ENCODE peak calls at places on chromosomes 5 and 9, in nine cellular contexts. One of them, this sample, is unnamed.

GRCh38 chr5:150227606-150228273 is 37.9 kb downstream of the SLC6A7 start:
- DNase-seq in sigmoid colon: no peak
- DNase-seq in ovary: no peak
- DNase-seq in tibial nerve: no peak
- DNase-seq in stomach: no peak
- DNase-seq in A549: no peak
- DNase-seq in K562: no peak
- DNase-seq in transverse colon: no peak
- DNase-seq in upper lobe of left lung: no peak
- DNase-seq in this sample: no peak

GRCh38 chr5:111996574-111996973 is 239.6 kb upstream of the NREP start:
- DNase-seq in stomach: no peak
- DNase-seq in transverse colon: no peak
- DNase-seq in upper lobe of left lung: no peak
- DNase-seq in ovary: no peak
- DNase-seq in sigmoid colon: no peak
- DNase-seq in A549: no peak
- DNase-seq in tibial nerve: no peak
- DNase-seq in K562: no peak
- DNase-seq in this sample: no peak

GRCh38 chr5:133819977-133820471 is 148.4 kb downstream of the C5orf15 start:
- DNase-seq in transverse colon: no peak
- DNase-seq in K562: no peak
- DNase-seq in stomach: no peak
- DNase-seq in tibial nerve: no peak
- DNase-seq in A549: no peak
- DNase-seq in ovary: no peak
- DNase-seq in sigmoid colon: no peak
- DNase-seq in upper lobe of left lung: peak; percentile 57
- DNase-seq in this sample: no peak

GRCh38 chr9:134689320-134690181 is 47.9 kb downstream of the COL5A1 start:
- DNase-seq in stomach: peak; percentile 56
- DNase-seq in ovary: peak; percentile 79
- DNase-seq in upper lobe of left lung: peak; percentile 86
- DNase-seq in A549: peak; percentile 82
- DNase-seq in tibial nerve: peak; percentile 69
- DNase-seq in sigmoid colon: peak; percentile 91
- DNase-seq in K562: peak; percentile 81
- DNase-seq in transverse colon: peak; percentile 68
- DNase-seq in this sample: peak; percentile 90

GRCh38 chr9:135155396-135155795 is 67.9 kb downstream of the OLFM1 start:
- DNase-seq in tibial nerve: no peak
- DNase-seq in ovary: no peak
- DNase-seq in A549: no peak
- DNase-seq in stomach: no peak
- DNase-seq in sigmoid colon: no peak
- DNase-seq in K562: no peak
- DNase-seq in upper lobe of left lung: no peak
- DNase-seq in transverse colon: no peak
- DNase-seq in this sample: no peak

GRCh38 chr9:20280330-20280729 is 342.0 kb downstream of the MLLT3 start:
- DNase-seq in stomach: no peak
- DNase-seq in transverse colon: no peak
- DNase-seq in tibial nerve: no peak
- DNase-seq in ovary: no peak
- DNase-seq in K562: no peak
- DNase-seq in A549: no peak
- DNase-seq in upper lobe of left lung: no peak
- DNase-seq in sigmoid colon: no peak
- DNase-seq in this sample: no peak

GRCh38 chr9:75855509-75855908 is 35.0 kb upstream of the PCSK5 start:
- DNase-seq in K562: no peak
- DNase-seq in upper lobe of left lung: no peak
- DNase-seq in A549: no peak
- DNase-seq in sigmoid colon: no peak
- DNase-seq in ovary: peak; percentile 35
- DNase-seq in stomach: no peak
- DNase-seq in tibial nerve: no peak
- DNase-seq in transverse colon: peak; percentile 18
- DNase-seq in this sample: no peak

GRCh38 chr9:87569008-87569908 is 71.6 kb downstream of the DAPK1 start:
- DNase-seq in tibial nerve: no peak
- DNase-seq in A549: no peak
- DNase-seq in upper lobe of left lung: no peak
- DNase-seq in K562: no peak
- DNase-seq in ovary: peak; percentile 51
- DNase-seq in transverse colon: no peak
- DNase-seq in stomach: no peak
- DNase-seq in sigmoid colon: no peak
- DNase-seq in this sample: no peak

GRCh38 chr9:129671519-129671918 is 6.1 kb downstream of the PRRX2 start:
- DNase-seq in tibial nerve: no peak
- DNase-seq in K562: peak; percentile 10
- DNase-seq in ovary: no peak
- DNase-seq in upper lobe of left lung: no peak
- DNase-seq in stomach: no peak
- DNase-seq in transverse colon: no peak
- DNase-seq in A549: no peak
- DNase-seq in sigmoid colon: no peak
- DNase-seq in this sample: no peak

GRCh38 chr5:75040973-75041372 is 11.4 kb downstream of the GCNT4 start:
- DNase-seq in K562: no peak
- DNase-seq in A549: no peak
- DNase-seq in sigmoid colon: no peak
- DNase-seq in upper lobe of left lung: no peak
- DNase-seq in stomach: no peak
- DNase-seq in transverse colon: no peak
- DNase-seq in tibial nerve: no peak
- DNase-seq in ovary: no peak
- DNase-seq in this sample: no peak

GRCh38 chr5:74542477-74542876 is 98.1 kb downstream of the ENC1 start:
- DNase-seq in ovary: no peak
- DNase-seq in A549: no peak
- DNase-seq in transverse colon: no peak
- DNase-seq in sigmoid colon: no peak
- DNase-seq in stomach: no peak
- DNase-seq in tibial nerve: no peak
- DNase-seq in K562: no peak
- DNase-seq in upper lobe of left lung: no peak
- DNase-seq in this sample: no peak

GRCh38 chr5:135606431-135606830 is 27.6 kb upstream of the CXCL14 start:
- DNase-seq in transverse colon: no peak
- DNase-seq in A549: no peak
- DNase-seq in sigmoid colon: no peak
- DNase-seq in ovary: no peak
- DNase-seq in tibial nerve: no peak
- DNase-seq in upper lobe of left lung: no peak
- DNase-seq in stomach: no peak
- DNase-seq in K562: no peak
- DNase-seq in this sample: no peak
- TF ChIP-seq EP300 in transverse colon: no peak
- TF ChIP-seq EP300 in A549: no peak
- TF ChIP-seq EP300 in sigmoid colon: no peak
- TF ChIP-seq EP300 in ovary: no peak
- TF ChIP-seq EP300 in tibial nerve: no peak
- TF ChIP-seq EP300 in upper lobe of left lung: no peak
- TF ChIP-seq EP300 in stomach: no peak
- TF ChIP-seq EP300 in K562: no peak
- TF ChIP-seq EP300 in this sample: no peak

GRCh38 chr9:8604201-8604600 is 804.6 kb upstream of the DMAC1 start:
- DNase-seq in upper lobe of left lung: no peak
- DNase-seq in tibial nerve: no peak
- DNase-seq in ovary: no peak
- DNase-seq in stomach: no peak
- DNase-seq in sigmoid colon: no peak
- DNase-seq in A549: no peak
- DNase-seq in K562: no peak
- DNase-seq in transverse colon: no peak
- DNase-seq in this sample: no peak

GRCh38 chr9:8600914-8601680 is 801.5 kb upstream of the DMAC1 start:
- DNase-seq in transverse colon: no peak
- DNase-seq in sigmoid colon: peak; percentile 40
- DNase-seq in tibial nerve: no peak
- DNase-seq in stomach: no peak
- DNase-seq in A549: no peak
- DNase-seq in ovary: no peak
- DNase-seq in K562: no peak
- DNase-seq in upper lobe of left lung: no peak
- DNase-seq in this sample: no peak

DNA sequence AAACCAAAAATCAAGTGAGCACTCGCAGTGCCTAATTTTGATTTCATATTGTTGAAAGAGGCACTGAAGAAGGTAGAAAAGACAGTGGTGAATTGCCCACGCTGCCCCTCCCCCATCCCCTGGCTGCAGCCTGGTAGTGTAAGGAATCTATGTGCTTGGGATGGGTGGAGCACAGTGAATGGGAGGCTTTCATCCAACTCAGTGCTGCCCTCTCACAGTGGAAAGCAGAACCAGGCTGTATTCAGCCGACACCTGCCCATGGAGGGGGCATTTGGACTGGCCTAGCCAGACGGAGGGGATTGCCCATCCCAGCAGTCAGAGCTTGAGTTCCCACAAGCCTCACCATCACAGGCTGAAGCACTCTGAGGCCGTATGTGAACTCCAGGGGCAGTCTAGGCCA is 800.4 kb upstream of the DMAC1 start:
- DNase-seq in ovary: no peak
- DNase-seq in tibial nerve: no peak
- DNase-seq in A549: no peak
- DNase-seq in sigmoid colon: peak; percentile 55
- DNase-seq in transverse colon: no peak
- DNase-seq in upper lobe of left lung: no peak
- DNase-seq in K562: no peak
- DNase-seq in stomach: no peak
- DNase-seq in this sample: no peak
- TF ChIP-seq CTCF in ovary: no peak
- TF ChIP-seq CTCF in tibial nerve: no peak
- TF ChIP-seq CTCF in A549: no peak
- TF ChIP-seq CTCF in sigmoid colon: no peak
- TF ChIP-seq CTCF in transverse colon: no peak
- TF ChIP-seq CTCF in upper lobe of left lung: no peak
- TF ChIP-seq CTCF in K562: no peak
- TF ChIP-seq CTCF in stomach: no peak
- TF ChIP-seq CTCF in this sample: no peak

GRCh38 chr5:57754616-57755015 is 272.0 kb upstream of the ACTBL2 start:
- DNase-seq in ovary: no peak
- DNase-seq in tibial nerve: no peak
- DNase-seq in K562: no peak
- DNase-seq in A549: no peak
- DNase-seq in sigmoid colon: no peak
- DNase-seq in transverse colon: no peak
- DNase-seq in stomach: no peak
- DNase-seq in upper lobe of left lung: no peak
- DNase-seq in this sample: no peak
- H3K27ac ChIP-seq in ovary: no peak overlapping the region
- H3K27ac ChIP-seq in tibial nerve: no peak overlapping the region
- H3K27ac ChIP-seq in K562: no peak overlapping the region
- H3K27ac ChIP-seq in A549: no peak overlapping the region
- H3K27ac ChIP-seq in sigmoid colon: no peak overlapping the region
- H3K27ac ChIP-seq in transverse colon: no peak overlapping the region
- H3K27ac ChIP-seq in stomach: no peak overlapping the region
- H3K27ac ChIP-seq in upper lobe of left lung: no peak overlapping the region
- H3K27ac ChIP-seq in this sample: no peak overlapping the region

GRCh38 chr9:123834907-123835562 is 94.9 kb downstream of the DENND1A start:
- DNase-seq in K562: no peak
- DNase-seq in tibial nerve: no peak
- DNase-seq in transverse colon: no peak
- DNase-seq in A549: no peak
- DNase-seq in upper lobe of left lung: no peak
- DNase-seq in stomach: no peak
- DNase-seq in ovary: no peak
- DNase-seq in sigmoid colon: no peak
- DNase-seq in this sample: no peak
- TF ChIP-seq EP300 in K562: peak; percentile 51
- TF ChIP-seq EP300 in tibial nerve: no peak
- TF ChIP-seq EP300 in transverse colon: no peak
- TF ChIP-seq EP300 in A549: no peak
- TF ChIP-seq EP300 in upper lobe of left lung: no peak
- TF ChIP-seq EP300 in stomach: no peak
- TF ChIP-seq EP300 in ovary: no peak
- TF ChIP-seq EP300 in sigmoid colon: no peak
- TF ChIP-seq EP300 in this sample: no peak

This sample was measured in suprapubic skin.